ENCODE peak calls at places on chromosomes 5 and 9, in five cellular contexts. R is neural progenitor cell, Y is trophoblast cell, H is neuronal stem cell, S is K562. K is an unnamed sample. For H3K36me3 and H3K4me1, the result is how much of the 10 kb centered on the place peaks cover.

GRCh38 chr9:125558453-125559084 is 148.4 kb downstream of the MAPKAP1 start:
- DNase-seq in H (peak), R (peak), Y (peak), S (peak), K (peak)

GRCh38 chr5:57937501-57937900 is 454.9 kb upstream of the ACTBL2 start:
- DNase-seq in Y (no peak), S (no peak), H (no peak), R (no peak), K (no peak)

GRCh38 chr5:180159756-180160155 is 49.3 kb downstream of the RASGEF1C start:
- DNase-seq in S (no peak), Y (peak), R (no peak), H (no peak), K (no peak)

GRCh38 chr5:1698589-1699316 is 100.9 kb downstream of the MRPL36 start:
- DNase-seq in Y (no peak), S (no peak), R (no peak), H (no peak), K (no peak)

GRCh38 chr9:73838871-73839270 is 658.3 kb upstream of the RORB start:
- DNase-seq in H (no peak), S (no peak), R (no peak), Y (no peak), K (no peak)

GRCh38 chr9:81195206-81195605 is 494.1 kb downstream of the TLE1 start:
- DNase-seq in H (no peak), S (no peak), Y (no peak), R (no peak), K (no peak)

GRCh38 chr9:72477862-72478564 is 43.4 kb upstream of the TMC1 start:
- DNase-seq in Y (peak), S (no peak), H (no peak), R (no peak), K (no peak)

GRCh38 chr5:31854625-31855526 is 215.9 kb downstream of the PDZD2 start:
- DNase-seq in R (peak), H (peak), Y (peak), S (no peak), K (no peak)

GRCh38 chr5:172347653-172348052 is 64.1 kb upstream of the UBTD2 start:
- DNase-seq in H (no peak), S (no peak), R (no peak), Y (peak), K (no peak)

GRCh38 chr5:43663916-43664315 is 60.9 kb downstream of the NNT start:
- DNase-seq in Y (no peak), S (no peak), H (no peak), R (no peak), K (no peak)

GRCh38 chr5:120769291-120769872 is 305.3 kb downstream of the PRR16 start:
- DNase-seq in H (no peak), Y (no peak), S (no peak), R (no peak), K (no peak)

GRCh38 chr5:82666312-82666711 is 388.2 kb upstream of the RPS23 start:
- DNase-seq in R (no peak), Y (no peak), H (no peak), S (no peak), K (no peak)

GRCh38 chr9:108910402-108910801 is 23.5 kb downstream of the ELP1 start:
- DNase-seq in R (no peak), Y (no peak), S (no peak), H (no peak), K (no peak)

GRCh38 chr9:108910914-108911313 is 23.0 kb downstream of the ELP1 start:
- DNase-seq in H (no peak), R (no peak), S (no peak), Y (no peak), K (no peak)

GRCh38 chr9:108913391-108913790 is 20.5 kb downstream of the ELP1 start:
- DNase-seq in H (no peak), Y (no peak), S (no peak), R (no peak), K (no peak)

DNA sequence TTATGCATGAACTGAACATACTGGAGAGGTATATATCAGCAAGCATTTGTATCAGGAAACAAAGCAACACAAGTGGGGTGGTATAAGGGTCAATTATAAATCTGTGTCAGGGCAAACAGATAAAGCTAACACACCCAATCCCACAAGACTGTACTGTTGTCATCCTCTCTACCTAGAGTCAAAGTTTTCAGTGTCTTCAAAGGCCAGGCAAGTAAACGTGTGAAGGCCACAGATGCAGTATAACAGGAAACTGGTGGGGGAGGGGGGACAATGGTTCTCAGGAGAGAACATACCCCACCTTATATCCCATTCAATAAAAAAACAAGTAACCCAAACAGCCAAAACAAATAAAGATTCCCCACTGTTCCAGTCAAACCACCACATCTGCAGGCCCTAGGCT is 22.1 kb downstream of the ELP1 start:
- DNase-seq in H (no peak), R (no peak), Y (no peak), S (no peak), K (no peak)
- H3K36me3 ChIP-seq in H (half or more), R (under half), Y (under half), S (half or more), K (under half)

DNA sequence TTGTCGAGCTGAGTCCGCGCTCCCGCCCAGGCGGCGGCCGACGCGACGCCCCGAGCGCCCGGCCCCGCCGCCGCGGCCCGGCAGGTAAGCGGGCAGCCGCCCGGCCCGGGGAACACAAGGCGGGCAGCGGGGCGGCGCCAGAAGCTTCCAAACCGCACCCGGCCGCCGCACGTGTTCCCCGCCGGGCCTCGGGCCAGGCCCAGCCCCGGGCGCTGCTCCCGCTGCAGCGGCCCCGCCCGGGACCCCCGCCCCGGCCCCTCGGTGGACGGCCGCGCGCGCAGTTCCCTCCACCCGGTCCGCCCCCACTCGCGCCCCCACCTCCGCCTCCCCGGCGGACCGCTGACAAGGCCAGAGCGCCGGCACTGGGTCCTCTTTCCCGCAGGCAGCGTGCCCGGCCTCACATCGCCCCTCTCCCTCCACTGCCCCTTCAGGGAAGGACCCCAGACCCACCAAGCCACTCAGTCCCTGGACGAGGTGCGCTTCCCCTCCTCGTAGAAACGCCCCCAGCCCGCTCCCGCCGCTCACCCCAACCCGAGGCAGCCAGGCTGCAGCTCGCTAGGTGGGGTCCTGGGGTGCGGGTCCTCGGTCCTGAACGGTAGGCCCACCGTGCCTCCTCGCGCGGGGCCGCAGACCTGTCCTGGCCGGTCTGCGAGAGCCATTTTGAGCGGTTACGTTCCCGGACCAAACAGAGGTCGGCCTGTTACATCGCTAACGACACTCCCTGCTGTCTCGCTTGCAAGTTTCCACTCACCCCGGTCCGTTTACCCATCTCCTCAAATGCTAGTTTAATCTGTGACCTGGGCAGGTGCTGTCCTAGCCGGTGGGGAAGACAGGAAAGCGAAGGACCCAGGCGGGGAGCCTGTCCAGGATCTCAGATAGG is 475 bp downstream of the WDR5 start:
- DNase-seq in Y (no peak), R (peak), S (peak), H (peak), K (peak)
- H3K4me1 ChIP-seq in Y (under half), R (under half), S (under half), H (under half), K (under half)

GRCh38 chr9:137150485-137151060 is 11.6 kb downstream of the GRIN1 start:
- DNase-seq in R (no peak), Y (no peak), H (no peak), S (peak), K (peak)
- H3K4me2 ChIP-seq in R (no peak), Y (no peak), H (no peak), S (no peak), K (no peak)

GRCh38 chr5:149684371-149684770 is 45.7 kb upstream of the PPARGC1B start:
- DNase-seq in H (no peak), R (no peak), Y (no peak), S (no peak), K (no peak)
- H3K36me3 ChIP-seq in H (under half), R (under half), Y (under half), S (under half), K (under half)

GRCh38 chr9:76877961-76878360 is 28.0 kb downstream of the PRUNE2 start:
- DNase-seq in R (no peak), S (no peak), Y (peak), H (no peak), K (no peak)
- H3K4me1 ChIP-seq in R (under half), S (under half), Y (under half), H (under half), K (under half)

DNA sequence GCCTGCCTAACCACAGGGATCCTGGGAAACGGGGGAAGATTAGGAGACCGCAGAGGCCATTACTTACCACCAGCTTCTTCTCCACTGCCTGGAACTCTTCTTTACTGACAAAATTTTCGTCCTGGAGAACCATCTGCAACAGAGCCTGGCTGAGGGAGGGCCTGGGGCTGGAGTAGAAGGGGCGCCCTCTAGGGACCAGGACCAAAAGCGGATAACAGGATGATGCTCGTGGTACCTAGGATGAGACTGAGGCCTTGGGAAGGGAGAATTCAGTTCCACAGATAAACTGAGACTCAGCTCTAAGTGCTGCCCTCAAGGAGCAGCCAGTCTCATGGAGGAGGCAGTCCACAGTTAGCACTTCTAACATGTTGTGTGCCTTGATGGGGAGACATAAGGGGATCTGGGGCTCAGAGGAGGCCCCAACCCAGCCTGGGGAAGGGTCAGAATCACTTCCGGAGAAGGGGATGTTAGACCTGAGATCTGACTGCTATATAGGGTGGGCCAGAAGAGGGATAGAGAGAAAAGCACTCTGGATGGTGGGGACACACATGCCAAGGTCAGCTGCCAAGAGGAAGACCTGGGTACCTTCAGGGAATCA is 1.2 kb downstream of the SPATA24 start:
- DNase-seq in R (peak), Y (peak), H (no peak), S (peak), K (no peak)
- H3K4me2 ChIP-seq in R (no peak), Y (no peak), H (no peak), S (peak), K (peak)

DNA sequence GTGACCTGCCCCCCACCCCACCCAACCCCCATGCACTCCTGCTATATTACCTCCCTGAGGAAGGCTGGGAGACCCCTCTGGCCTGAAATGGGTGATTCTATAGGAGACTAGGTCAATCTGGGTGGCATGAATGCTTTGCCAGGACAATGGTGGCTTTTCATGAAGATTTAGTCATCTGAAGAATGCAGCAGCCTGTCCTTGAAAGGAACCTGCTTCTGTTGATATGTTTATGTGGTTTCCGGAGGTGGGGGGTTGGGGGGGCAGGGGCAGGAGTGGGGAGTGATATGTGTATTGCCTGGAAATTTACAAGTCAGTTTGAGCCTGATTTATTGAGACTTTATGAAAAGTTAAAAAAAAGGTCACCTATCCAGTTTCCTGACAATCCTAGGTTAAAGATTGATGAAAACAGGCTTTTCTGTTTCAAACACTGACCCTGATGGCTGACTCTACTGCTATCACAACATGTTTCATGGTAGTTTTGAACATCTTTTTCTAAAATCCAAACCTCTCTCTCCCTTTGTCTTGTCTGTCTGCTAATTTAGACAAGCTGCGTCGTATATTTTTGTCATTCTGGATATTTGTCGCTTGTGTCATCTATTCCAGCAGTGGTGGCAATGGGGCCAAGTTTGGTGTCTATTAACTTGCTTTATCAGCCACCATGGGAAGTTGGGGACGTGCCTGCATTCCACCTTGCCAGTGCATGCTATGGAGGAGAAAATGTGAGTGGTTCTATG is 153.7 kb upstream of the EGFLAM start:
- DNase-seq in S (no peak), R (peak), Y (no peak), H (peak), K (no peak)
- H3K36me3 ChIP-seq in S (under half), R (under half), Y (under half), H (under half), K (under half)

GRCh38 chr9:127829205-127829935 is 25.1 kb downstream of the ENG start:
- DNase-seq in R (no peak), S (no peak), Y (no peak), H (no peak), K (no peak)
- H3K4me1 ChIP-seq in R (under half), S (under half), Y (under half), H (under half), K (under half)